ENCODE peak calls at places on chromosome 9, in seven cellular contexts. W is GM23248; Y is keratinocyte; C is right atrium auricular region; A is iPS DF 6.9; M is naive thymus-derived CD4-positive, alpha-beta T cell; K is trophoblast cell. D is an unnamed sample.
A peak's percentile ranks its signal among the peaks of the same experiment; 100 is the strongest.

GRCh38 chr9:76646249-76646648 is 118.0 kb upstream of the PCA3 start:
- DNase-seq in W (peak; percentile 20), Y (no peak), C (no peak), A (no peak), M (no peak), K (peak; percentile 55), D (no peak)

GRCh38 chr9:71685394-71685793 is 82.9 kb downstream of the CEMIP2 start:
- DNase-seq in W (no peak), Y (no peak), C (no peak), A (no peak), M (peak; percentile 57), K (no peak), D (peak; percentile 40)

GRCh38 chr9:79154806-79155205 is 417.0 kb upstream of the TLE4 start:
- DNase-seq in W (no peak), Y (no peak), C (no peak), A (no peak), M (no peak), K (no peak), D (no peak)

GRCh38 chr9:110850401-110851135 is 182.0 kb downstream of the MUSK start:
- DNase-seq in W (no peak), Y (no peak), C (no peak), A (no peak), M (no peak), K (no peak), D (no peak)

GRCh38 chr9:116151966-116152381 is 1.6 kb upstream of the PAPPA start:
- DNase-seq in W (peak; percentile 90), Y (no peak), C (no peak), A (no peak), M (no peak), K (peak; percentile 71), D (no peak)

GRCh38 chr9:88814521-88815101 is 176.7 kb upstream of the S1PR3 start:
- DNase-seq in W (peak; percentile 94), Y (no peak), C (no peak), A (no peak), M (no peak), K (no peak), D (no peak)

GRCh38 chr9:25742241-25742640 is 64.0 kb upstream of the TUSC1 start:
- DNase-seq in W (no peak), Y (no peak), C (no peak), A (no peak), M (no peak), K (no peak), D (no peak)

GRCh38 chr9:112921549-112921948 is 30.9 kb upstream of the SLC46A2 start:
- DNase-seq in W (peak; percentile 78), Y (no peak), C (no peak), A (no peak), M (no peak), K (peak; percentile 43), D (no peak)

GRCh38 chr9:114387678-114388431 is at the start of gene AKNA:
- DNase-seq in W (peak; percentile 89), Y (no peak), C (peak; percentile 85), A (no peak), M (peak; percentile 86), K (peak; percentile 70), D (peak; percentile 85)

GRCh38 chr9:75483636-75484035 is 395.3 kb downstream of the OSTF1 start:
- DNase-seq in W (no peak), Y (no peak), C (no peak), A (no peak), M (no peak), K (no peak), D (no peak)

GRCh38 chr9:6811436-6811835 is 53.7 kb downstream of the KDM4C start:
- DNase-seq in W (peak; percentile 3), Y (no peak), C (no peak), A (no peak), M (no peak), K (no peak), D (no peak)

GRCh38 chr9:97721396-97721795 is 24.3 kb upstream of the XPA start:
- DNase-seq in W (peak; percentile 34), Y (no peak), C (no peak), A (no peak), M (no peak), K (no peak), D (no peak)

GRCh38 chr9:5949103-5949699 is 58.5 kb downstream of the MLANA start:
- DNase-seq in W (peak; percentile 43), Y (no peak), C (no peak), A (no peak), M (no peak), K (no peak), D (no peak)

GRCh38 chr9:104921067-104921741 is 6.8 kb downstream of the ABCA1 start:
- DNase-seq in W (no peak), Y (no peak), C (no peak), A (no peak), M (no peak), K (no peak), D (no peak)

GRCh38 chr9:124180557-124180956 is 77.2 kb upstream of the NEK6 start:
- DNase-seq in W (peak; percentile 15), Y (no peak), C (no peak), A (no peak), M (no peak), K (no peak), D (no peak)

GRCh38 chr9:76085596-76085995 is 195.1 kb downstream of the PCSK5 start:
- DNase-seq in W (no peak), Y (no peak), C (no peak), A (no peak), M (no peak), K (no peak), D (no peak)

GRCh38 chr9:128862401-128862851 is 19.3 kb downstream of the KYAT1 start:
- DNase-seq in W (no peak), Y (no peak), C (no peak), A (no peak), M (no peak), K (peak; percentile 58), D (no peak)

GRCh38 chr9:18473551-18474279 is at the start of gene ADAMTSL1:
- DNase-seq in W (peak; percentile 79), Y (no peak), C (no peak), A (peak; percentile 64), M (no peak), K (no peak), D (no peak)

GRCh38 chr9:107750741-107751521 is 261.4 kb upstream of the KLF4 start:
- DNase-seq in W (peak; percentile 98), Y (peak; percentile 53), C (peak; percentile 97), A (no peak), M (no peak), K (peak; percentile 60), D (no peak)

GRCh38 chr9:28518439-28518838 is 945.2 kb upstream of the C9orf72 start:
- DNase-seq in W (no peak), Y (no peak), C (no peak), A (no peak), M (no peak), K (no peak), D (no peak)

GRCh38 chr9:20085842-20086241 is 297.0 kb upstream of the SLC24A2 start:
- DNase-seq in W (no peak), Y (no peak), C (no peak), A (no peak), M (no peak), K (no peak), D (no peak)

GRCh38 chr9:33782395-33783152 is 12.8 kb upstream of the PRSS3 start:
- DNase-seq in W (peak; percentile 39), Y (no peak), C (no peak), A (no peak), M (no peak), K (no peak), D (no peak)

GRCh38 chr9:33778700-33779351 is 16.5 kb upstream of the PRSS3 start:
- DNase-seq in W (peak; percentile 70), Y (no peak), C (no peak), A (peak; percentile 18), M (peak; percentile 11), K (peak; percentile 58), D (no peak)

GRCh38 chr9:33781736-33782135 is 13.6 kb upstream of the PRSS3 start:
- DNase-seq in W (no peak), Y (no peak), C (no peak), A (no peak), M (no peak), K (no peak), D (no peak)

GRCh38 chr9:33776578-33776977 is 18.8 kb upstream of the PRSS3 start:
- DNase-seq in W (no peak), Y (no peak), C (no peak), A (no peak), M (no peak), K (no peak), D (no peak)
- H3K4me1 ChIP-seq in W (peaks cover 17% of the 10 kb centered on the region), Y (peaks cover 32% of the 10 kb centered on the region), C (no peaks in the 10 kb centered on the region), A (no peaks in the 10 kb centered on the region), M (no peaks in the 10 kb centered on the region), K (no peaks in the 10 kb centered on the region), D (no peaks in the 10 kb centered on the region)

GRCh38 chr9:127569819-127570401 is 42.2 kb upstream of the STXBP1 start:
- DNase-seq in W (peak; percentile 50), Y (no peak), C (no peak), A (no peak), M (peak; percentile 23), K (no peak), D (no peak)
- H3K27ac ChIP-seq in W (peak overlapping the region; percentile 46), Y (peak overlapping the region; percentile 76), C (peak overlapping the region; percentile 94), A (no peak overlapping the region), M (peak overlapping the region; percentile 62), K (no peak overlapping the region), D (peak overlapping the region; percentile 21)

GRCh38 chr9:131475956-131476776 is 26.6 kb upstream of the POMT1 start:
- DNase-seq in W (peak; percentile 32), Y (no peak), C (no peak), A (no peak), M (no peak), K (no peak), D (no peak)
- H3K36me3 ChIP-seq in W (peaks cover 69% of the 10 kb centered on the region), Y (peaks cover 56% of the 10 kb centered on the region), C (peaks cover 99% of the 10 kb centered on the region), A (peaks cover 55% of the 10 kb centered on the region), M (peaks cover 19% of the 10 kb centered on the region), K (peaks cover 81% of the 10 kb centered on the region), D (peaks cover 90% of the 10 kb centered on the region)

DNA sequence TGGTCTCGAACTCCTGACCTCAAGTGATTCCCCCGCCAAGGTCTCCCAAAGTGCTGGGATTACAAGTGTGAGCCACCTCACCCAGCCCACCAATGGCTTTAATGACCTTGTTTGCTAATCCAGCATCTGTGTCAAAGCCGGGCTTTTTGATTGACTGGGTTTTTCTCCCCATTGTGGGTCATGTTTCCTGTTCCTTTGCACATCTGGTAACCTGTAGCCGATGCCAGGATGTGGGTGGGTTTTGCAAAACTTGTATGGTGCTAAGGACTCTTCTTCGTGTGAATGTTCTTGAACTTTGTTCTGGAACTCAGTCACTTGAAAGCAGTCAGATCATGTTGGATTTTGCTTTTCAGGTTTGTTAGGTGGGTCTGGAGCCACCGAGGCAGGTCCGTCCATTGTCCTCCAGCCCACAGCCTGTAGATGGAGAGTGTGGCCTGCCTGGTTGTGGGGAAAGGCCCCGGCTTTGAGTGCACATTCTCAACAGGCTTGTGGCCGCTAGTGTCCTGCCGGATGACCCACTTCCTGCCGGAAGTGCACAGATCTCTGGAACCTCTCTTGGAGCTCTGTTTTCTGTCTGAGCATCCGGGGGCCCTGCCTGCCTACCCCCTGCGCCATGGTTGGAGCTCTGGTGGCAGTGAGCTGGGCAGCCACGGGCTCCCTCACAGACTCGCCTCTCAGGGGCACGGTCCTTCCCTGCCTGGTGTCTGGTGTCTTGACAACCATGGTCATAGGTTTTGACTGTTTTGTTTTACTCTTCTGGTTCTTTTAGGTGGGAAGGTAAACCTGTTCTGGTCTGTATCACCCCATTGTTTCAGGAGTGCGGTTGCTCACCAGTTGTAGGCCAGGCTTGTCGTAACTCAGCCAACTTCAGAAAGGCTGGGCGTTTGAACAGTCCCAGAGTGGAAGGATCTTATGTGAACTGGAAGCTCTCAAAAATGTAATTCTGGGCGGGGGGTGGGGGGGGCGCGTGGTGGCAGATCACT is 69.6 kb upstream of the CACNA1B start:
- DNase-seq in W (no peak), Y (no peak), C (no peak), A (no peak), M (no peak), K (no peak), D (no peak)
- H3K4me1 ChIP-seq in W (no peaks in the 10 kb centered on the region), Y (no peaks in the 10 kb centered on the region), C (no peaks in the 10 kb centered on the region), A (no peaks in the 10 kb centered on the region), M (no peaks in the 10 kb centered on the region), K (peaks cover 10% of the 10 kb centered on the region), D (peaks cover 8% of the 10 kb centered on the region)